ENCODE peak calls at places on chromosomes 7 and 10, in ten cellular contexts. T, B, V, Z, N, I, J, X, G and W are unnamed samples.

GRCh38 chr10:1122349-1122748 is 66.2 kb downstream of the WDR37 start:
- DNase-seq in B (no peak), X (no peak), N (no peak), V (no peak), T (no peak), G (no peak), Z (no peak), J (no peak), I (no peak), W (no peak)

GRCh38 chr10:73247509-73248258 is 629 bp upstream of the DNAJC9 start:
- DNase-seq in G (no peak), I (no peak), X (no peak), B (no peak), T (no peak), N (no peak), V (no peak), Z (no peak), J (no peak), W (no peak)

GRCh38 chr7:149664176-149664575 is 109.2 kb downstream of the ZNF467 start:
- DNase-seq in V (no peak), I (no peak), J (no peak), N (no peak), G (no peak), X (no peak), Z (no peak), T (no peak), B (no peak), W (no peak)

GRCh38 chr10:76675951-76676587 is 961.5 kb downstream of the KCNMA1 start:
- DNase-seq in Z (peak), G (peak), B (no peak), V (no peak), T (peak), I (no peak), N (no peak), X (no peak), J (no peak), W (peak)

GRCh38 chr10:3820255-3820654 is 35.2 kb upstream of the KLF6 start:
- DNase-seq in X (no peak), J (no peak), Z (no peak), T (no peak), B (no peak), I (no peak), N (no peak), G (no peak), V (no peak), W (no peak)

GRCh38 chr7:84975586-84976185 is 211.2 kb downstream of the SEMA3D start:
- DNase-seq in J (no peak), V (no peak), X (no peak), N (no peak), G (no peak), Z (no peak), B (no peak), T (no peak), I (no peak), W (no peak)

GRCh38 chr7:114158275-114158674 is 239.5 kb upstream of the PPP1R3A start:
- DNase-seq in N (no peak), G (no peak), T (no peak), X (no peak), Z (no peak), J (no peak), B (no peak), I (no peak), V (no peak), W (no peak)

GRCh38 chr10:15313844-15314243 is 57.2 kb downstream of the FAM171A1 start:
- DNase-seq in Z (no peak), J (no peak), T (no peak), V (peak), N (no peak), G (no peak), I (no peak), X (no peak), B (no peak), W (peak)

GRCh38 chr7:93715234-93715633 is 140.7 kb upstream of the CALCR start:
- DNase-seq in Z (peak), V (peak), B (no peak), X (peak), J (peak), G (peak), I (peak), N (no peak), T (no peak), W (peak)

GRCh38 chr10:100998183-100998990 is 1.2 kb upstream of the LZTS2 start:
- DNase-seq in B (peak), J (peak), V (peak), G (peak), X (no peak), N (peak), Z (peak), T (no peak), I (peak), W (peak)

GRCh38 chr7:50141854-50142253 is 48.8 kb upstream of the ZPBP start:
- DNase-seq in J (no peak), X (no peak), T (no peak), Z (no peak), B (no peak), V (no peak), I (no peak), G (no peak), N (no peak), W (no peak)

GRCh38 chr10:118952493-118953295 is 76.8 kb upstream of the NANOS1 start:
- DNase-seq in V (no peak), J (no peak), X (no peak), T (no peak), N (no peak), I (no peak), B (peak), Z (no peak), G (no peak), W (peak)

GRCh38 chr10:110918269-110918632 is 729 bp downstream of the BBIP1 start:
- DNase-seq in Z (peak), V (no peak), T (peak), N (peak), I (no peak), G (peak), B (no peak), X (peak), J (peak), W (peak)

GRCh38 chr10:88409236-88409635 is 173.9 kb downstream of the RNLS start:
- DNase-seq in T (no peak), B (no peak), Z (no peak), X (no peak), J (no peak), V (no peak), G (no peak), I (no peak), N (no peak), W (no peak)

GRCh38 chr10:73439055-73439454 is 5.7 kb upstream of the MSS51 start:
- DNase-seq in X (no peak), N (no peak), V (no peak), J (no peak), B (no peak), T (no peak), Z (no peak), I (no peak), G (no peak), W (no peak)

GRCh38 chr7:143279186-143280098 is 5.3 kb upstream of the TMEM139 start:
- DNase-seq in I (no peak), J (no peak), G (no peak), T (no peak), X (no peak), N (no peak), V (no peak), B (no peak), Z (no peak), W (no peak)

GRCh38 chr10:93995182-93995581 is 1.5 kb downstream of the PLCE1 start:
- DNase-seq in V (no peak), N (no peak), B (no peak), G (no peak), J (no peak), X (no peak), I (no peak), Z (no peak), T (no peak), W (no peak)

GRCh38 chr10:79415736-79416577 is 29.5 kb downstream of the ZCCHC24 start:
- DNase-seq in G (peak), J (peak), X (no peak), B (no peak), Z (no peak), V (no peak), T (no peak), I (peak), N (no peak), W (no peak)

GRCh38 chr10:6065406-6065805 is 3.2 kb upstream of the IL2RA start:
- DNase-seq in J (no peak), G (no peak), V (no peak), Z (no peak), I (no peak), N (no peak), X (no peak), B (no peak), T (no peak), W (no peak)

GRCh38 chr7:156152380-156152779 is 340.1 kb upstream of the SHH start:
- DNase-seq in N (no peak), I (no peak), Z (no peak), J (no peak), V (no peak), G (no peak), B (no peak), T (peak), X (no peak), W (no peak)

GRCh38 chr7:22872087-22872807 is 49.6 kb upstream of the TOMM7 start:
- DNase-seq in J (no peak), I (no peak), T (no peak), X (no peak), G (no peak), B (peak), V (no peak), Z (no peak), N (no peak), W (no peak)

GRCh38 chr7:157475601-157476000 is 138.8 kb downstream of the DNAJB6 start:
- DNase-seq in Z (peak), T (no peak), B (no peak), G (no peak), N (no peak), X (no peak), V (no peak), J (peak), I (no peak), W (no peak)

GRCh38 chr10:22699976-22700375 is 14.4 kb downstream of the PIP4K2A start:
- DNase-seq in B (no peak), Z (no peak), G (no peak), J (no peak), T (no peak), X (no peak), V (no peak), N (no peak), I (no peak), W (no peak)

GRCh38 chr10:95247200-95247880 is 43.5 kb downstream of the PDLIM1 start:
- DNase-seq in B (no peak), Z (no peak), V (no peak), G (no peak), I (no peak), N (no peak), T (no peak), J (no peak), X (no peak), W (peak)

GRCh38 chr7:29612596-29612995 is 49.0 kb downstream of the PRR15 start:
- DNase-seq in G (no peak), J (no peak), B (no peak), X (no peak), I (no peak), V (no peak), N (no peak), Z (no peak), T (no peak), W (no peak)

GRCh38 chr7:151062111-151062398 is 2.7 kb downstream of the SLC4A2 start:
- DNase-seq in T (no peak), N (no peak), I (no peak), G (no peak), V (no peak), Z (no peak), X (no peak), B (no peak), J (no peak), W (no peak)

GRCh38 chr10:14056545-14057332 is 274.0 kb downstream of the FRMD4A start:
- DNase-seq in G (no peak), B (no peak), I (no peak), X (no peak), Z (no peak), J (no peak), N (no peak), T (no peak), V (no peak), W (no peak)

DNA sequence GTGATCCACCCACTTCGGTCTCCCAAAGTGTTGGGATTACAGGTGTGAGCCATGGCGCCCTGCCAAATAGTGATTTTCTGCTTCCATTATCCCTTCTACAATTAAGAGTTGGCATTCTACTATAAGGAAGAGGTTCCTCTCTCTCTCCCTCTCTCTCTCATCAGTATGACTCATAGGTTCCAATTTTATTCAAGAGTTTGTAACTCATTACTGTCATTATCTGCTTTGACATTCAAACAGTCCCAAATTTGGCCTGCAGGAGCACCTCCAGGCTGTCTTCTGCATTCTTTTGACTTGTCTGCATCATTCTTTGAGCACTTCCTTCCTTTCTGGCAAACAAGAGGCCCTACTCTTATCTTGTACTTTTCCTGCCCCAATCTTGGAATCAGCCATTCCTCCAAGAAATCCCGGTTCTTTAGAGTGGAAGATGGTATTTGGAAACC is 33.2 kb upstream of the CALU start:
- DNase-seq in J (no peak), Z (no peak), V (no peak), I (no peak), G (no peak), B (no peak), N (peak), X (no peak), T (no peak), W (peak)
- TF ChIP-seq CTCF in J (no peak), Z (no peak), V (no peak), I (no peak), G (no peak), B (no peak), N (no peak), X (no peak), T (no peak), W (no peak)

GRCh38 chr10:84820121-84820520 is 491.7 kb downstream of the CCSER2 start:
- DNase-seq in B (no peak), V (no peak), G (no peak), J (no peak), T (no peak), I (no peak), Z (no peak), X (no peak), N (no peak), W (no peak)
- TF ChIP-seq CTCF in B (no peak), V (no peak), G (no peak), J (no peak), T (peak), I (no peak), Z (no peak), X (peak), N (no peak), W (no peak)

DNA sequence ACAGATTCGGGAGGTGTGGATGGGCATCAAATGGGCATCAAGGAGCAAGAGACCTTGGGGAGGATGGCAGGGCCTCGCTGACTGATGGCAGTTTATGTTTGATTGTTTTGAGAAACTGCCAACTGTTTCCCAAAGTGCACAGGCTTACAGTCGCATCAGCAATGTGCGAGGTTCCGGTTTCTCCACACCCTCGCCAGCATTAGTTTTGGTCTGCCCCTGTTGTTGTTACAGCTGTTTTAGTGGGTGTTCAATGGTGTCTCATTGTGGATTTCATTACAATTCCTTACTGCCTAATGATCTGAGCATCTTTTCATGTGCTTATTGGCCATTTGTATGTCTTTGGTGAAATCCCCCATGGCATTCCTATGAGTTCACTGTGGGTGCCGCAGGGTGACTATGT is 24.4 kb downstream of the AKR1E2 start:
- DNase-seq in N (no peak), Z (no peak), X (no peak), G (no peak), T (no peak), J (no peak), B (no peak), V (no peak), I (no peak), W (no peak)
- TF ChIP-seq CTCF in N (no peak), Z (no peak), X (no peak), G (no peak), T (no peak), J (no peak), B (no peak), V (no peak), I (no peak), W (no peak)

DNA sequence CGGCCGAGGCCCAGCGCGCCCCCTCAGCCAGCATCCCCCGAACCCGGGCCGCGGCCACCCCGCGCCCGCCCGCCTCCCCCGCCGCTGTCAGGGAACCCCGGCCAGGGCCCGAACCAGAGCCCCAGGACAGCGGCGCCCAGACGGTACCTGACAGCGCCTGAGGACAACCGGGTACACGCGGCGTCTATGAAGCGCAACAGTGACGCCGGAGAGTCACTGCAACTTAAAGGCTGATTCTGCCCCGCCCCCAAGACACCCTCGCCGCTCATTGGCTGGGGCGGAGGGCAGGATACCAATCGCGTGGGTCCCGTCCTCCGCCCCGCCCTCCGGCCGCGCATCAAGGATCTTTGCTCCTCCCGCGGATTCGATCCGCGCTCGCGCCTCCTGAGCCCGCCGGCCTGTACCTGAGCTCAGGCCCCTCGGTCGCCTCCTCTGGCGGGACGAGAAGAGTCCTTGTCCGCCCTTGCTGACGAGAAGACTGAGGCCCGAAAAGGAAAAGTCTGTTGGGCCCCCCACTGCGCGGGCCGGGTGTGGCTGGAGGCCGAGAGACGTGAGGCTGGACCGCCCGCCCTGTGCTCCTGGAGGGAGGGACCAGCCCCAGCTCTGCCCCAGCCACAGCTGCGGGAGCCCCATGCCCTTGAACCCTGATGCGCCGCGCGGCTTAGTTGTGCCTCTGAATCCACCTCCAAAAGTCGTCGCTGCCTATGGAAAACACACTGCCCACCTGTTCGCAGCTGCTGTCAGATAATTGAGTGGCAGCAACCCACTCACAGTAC is at the start of gene OAT:
- DNase-seq in T (peak), J (peak), B (peak), I (peak), N (peak), Z (peak), X (peak), G (peak), V (peak), W (peak)
- TF ChIP-seq CTCF in T (no peak), J (no peak), B (no peak), I (peak), N (no peak), Z (no peak), X (no peak), G (no peak), V (no peak), W (no peak)

GRCh38 chr7:132930881-132931280 is 151.0 kb downstream of the CHCHD3 start:
- DNase-seq in T (no peak), X (no peak), I (no peak), V (peak), G (no peak), J (no peak), Z (no peak), N (no peak), B (no peak), W (no peak)
- TF ChIP-seq CTCF in T (peak), X (peak), I (peak), V (no peak), G (peak), J (peak), Z (no peak), N (no peak), B (peak), W (no peak)

GRCh38 chr10:117318909-117319308 is 56.3 kb downstream of the PDZD8 start:
- DNase-seq in G (no peak), I (no peak), T (peak), Z (no peak), N (no peak), V (no peak), B (no peak), X (no peak), J (no peak), W (no peak)
- TF ChIP-seq CTCF in G (peak), I (no peak), T (peak), Z (no peak), N (peak), V (peak), B (no peak), X (peak), J (peak), W (no peak)

GRCh38 chr10:35633006-35633980 is 8.8 kb downstream of the FZD8 start:
- DNase-seq in G (no peak), V (no peak), Z (no peak), B (no peak), N (no peak), X (no peak), I (no peak), J (no peak), T (no peak), W (no peak)

GRCh38 chr10:35635576-35635975 is 6.5 kb downstream of the FZD8 start:
- DNase-seq in N (peak), Z (peak), B (peak), T (peak), J (no peak), X (peak), I (no peak), G (no peak), V (peak), W (no peak)

GRCh38 chr10:35636942-35637341 is 5.2 kb downstream of the FZD8 start:
- DNase-seq in N (no peak), T (no peak), X (no peak), V (no peak), J (no peak), I (no peak), Z (no peak), B (no peak), G (no peak), W (no peak)

GRCh38 chr10:35631404-35631803 is 10.7 kb downstream of the FZD8 start:
- DNase-seq in V (no peak), J (no peak), B (no peak), T (no peak), X (no peak), G (no peak), Z (no peak), I (no peak), N (no peak), W (no peak)

DNA sequence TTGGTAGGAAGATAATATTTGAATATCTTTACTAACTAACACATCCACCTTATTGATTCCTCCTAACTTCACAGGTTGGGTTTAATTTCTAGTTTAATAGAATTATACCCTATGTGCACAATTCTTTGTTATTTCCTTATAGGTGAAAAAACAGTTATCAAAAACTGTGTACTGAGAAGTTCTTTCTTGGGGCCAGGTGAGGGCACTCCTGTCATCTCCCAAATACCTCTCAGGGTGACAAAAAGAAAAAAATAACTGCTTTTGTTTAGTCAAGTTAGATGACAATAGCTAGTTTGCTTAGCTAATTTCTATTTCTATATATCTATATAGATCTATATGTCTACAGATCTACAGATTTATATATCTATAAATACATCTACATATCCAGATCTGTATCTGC is 10.1 kb downstream of the FZD8 start:
- DNase-seq in V (no peak), X (no peak), N (no peak), G (no peak), I (no peak), Z (no peak), T (no peak), B (no peak), J (no peak), W (peak)
- TF ChIP-seq CTCF in V (no peak), X (no peak), N (no peak), G (no peak), I (peak), Z (no peak), T (peak), B (no peak), J (no peak), W (no peak)

GRCh38 chr7:90708841-90709317 is 112.8 kb downstream of the CDK14 start:
- DNase-seq in T (no peak), G (no peak), I (no peak), V (peak), N (peak), X (peak), Z (no peak), J (no peak), B (peak), W (no peak)
- TF ChIP-seq CTCF in T (peak), G (peak), I (peak), V (peak), N (no peak), X (peak), Z (peak), J (peak), B (peak), W (no peak)